ENCODE peak calls at places on chromosome 6, in four cellular contexts. One of them, this sample, is unnamed. For H3K27me3 and H3K4me1, the result is how much of the 10 kb centered on the place peaks cover.

GRCh38 chr6:156487877-156488276 is 289.3 kb upstream of the ARID1B start:
- DNase-seq in adrenal gland: no peak
- DNase-seq in heart left ventricle: no peak
- DNase-seq in DND-41: no peak
- DNase-seq in this sample: no peak

GRCh38 chr6:4607026-4607704 is 169.0 kb upstream of the CDYL start:
- DNase-seq in heart left ventricle: no peak
- DNase-seq in DND-41: no peak
- DNase-seq in adrenal gland: peak
- DNase-seq in this sample: no peak

GRCh38 chr6:3151705-3152104 is 5.6 kb downstream of the TUBB2A start:
- DNase-seq in heart left ventricle: no peak
- DNase-seq in adrenal gland: no peak
- DNase-seq in DND-41: no peak
- DNase-seq in this sample: no peak

GRCh38 chr6:118892248-118893094 is 1.5 kb upstream of the ASF1A start:
- DNase-seq in adrenal gland: no peak
- DNase-seq in DND-41: no peak
- DNase-seq in heart left ventricle: no peak
- DNase-seq in this sample: no peak

GRCh38 chr6:43454290-43455033 is 886 bp downstream of the DLK2 start:
- DNase-seq in heart left ventricle: peak
- DNase-seq in adrenal gland: peak
- DNase-seq in DND-41: no peak
- DNase-seq in this sample: peak

GRCh38 chr6:10901751-10902150 is 14.9 kb downstream of the SYCP2L start:
- DNase-seq in adrenal gland: no peak
- DNase-seq in heart left ventricle: no peak
- DNase-seq in DND-41: peak
- DNase-seq in this sample: no peak

GRCh38 chr6:103893082-103893481 is 966.6 kb downstream of the HACE1 start:
- DNase-seq in adrenal gland: peak
- DNase-seq in DND-41: no peak
- DNase-seq in heart left ventricle: no peak
- DNase-seq in this sample: no peak

GRCh38 chr6:12545837-12546658 is 170.5 kb upstream of the PHACTR1 start:
- DNase-seq in adrenal gland: no peak
- DNase-seq in heart left ventricle: no peak
- DNase-seq in DND-41: no peak
- DNase-seq in this sample: no peak

GRCh38 chr6:71482742-71483141 is 194.1 kb downstream of the OGFRL1 start:
- DNase-seq in adrenal gland: no peak
- DNase-seq in heart left ventricle: no peak
- DNase-seq in DND-41: no peak
- DNase-seq in this sample: no peak

GRCh38 chr6:16319813-16320532 is 81.6 kb downstream of the GMPR start:
- DNase-seq in heart left ventricle: peak
- DNase-seq in DND-41: peak
- DNase-seq in adrenal gland: peak
- DNase-seq in this sample: peak

GRCh38 chr6:10431423-10432164 is 16.7 kb upstream of the TFAP2A start:
- DNase-seq in adrenal gland: no peak
- DNase-seq in DND-41: no peak
- DNase-seq in heart left ventricle: no peak
- DNase-seq in this sample: no peak

GRCh38 chr6:16562498-16562897 is 198.8 kb downstream of the ATXN1 start:
- DNase-seq in DND-41: no peak
- DNase-seq in adrenal gland: no peak
- DNase-seq in heart left ventricle: no peak
- DNase-seq in this sample: no peak

GRCh38 chr6:82331031-82331773 is 32.4 kb upstream of the TPBG start:
- DNase-seq in heart left ventricle: no peak
- DNase-seq in DND-41: no peak
- DNase-seq in adrenal gland: no peak
- DNase-seq in this sample: no peak

GRCh38 chr6:31462026-31462963 is 35.6 kb upstream of the MICB start:
- DNase-seq in DND-41: no peak
- DNase-seq in adrenal gland: peak
- DNase-seq in heart left ventricle: no peak
- DNase-seq in this sample: no peak

GRCh38 chr6:32327103-32327502 is 44.6 kb downstream of the TSBP1 start:
- DNase-seq in heart left ventricle: no peak
- DNase-seq in DND-41: no peak
- DNase-seq in adrenal gland: no peak
- DNase-seq in this sample: no peak

GRCh38 chr6:40569162-40569920 is 17.8 kb downstream of the LRFN2 start:
- DNase-seq in adrenal gland: no peak
- DNase-seq in heart left ventricle: no peak
- DNase-seq in DND-41: no peak
- DNase-seq in this sample: no peak

GRCh38 chr6:47179286-47179685 is 130.4 kb downstream of the TNFRSF21 start:
- DNase-seq in heart left ventricle: no peak
- DNase-seq in DND-41: no peak
- DNase-seq in adrenal gland: no peak
- DNase-seq in this sample: no peak

GRCh38 chr6:100078509-100078908 is 84.5 kb upstream of the MCHR2 start:
- DNase-seq in DND-41: peak
- DNase-seq in adrenal gland: no peak
- DNase-seq in heart left ventricle: no peak
- DNase-seq in this sample: no peak

GRCh38 chr6:53439556-53439955 is 90.8 kb upstream of the ELOVL5 start:
- DNase-seq in heart left ventricle: no peak
- DNase-seq in adrenal gland: no peak
- DNase-seq in DND-41: no peak
- DNase-seq in this sample: no peak

GRCh38 chr6:149336529-149336928 is 19.0 kb downstream of the TAB2 start:
- DNase-seq in DND-41: peak
- DNase-seq in adrenal gland: no peak
- DNase-seq in heart left ventricle: no peak
- DNase-seq in this sample: no peak

GRCh38 chr6:75794351-75794846 is 45.4 kb downstream of the MYO6 start:
- DNase-seq in DND-41: no peak
- DNase-seq in heart left ventricle: no peak
- DNase-seq in adrenal gland: no peak
- DNase-seq in this sample: no peak
- H3K4me3 ChIP-seq in DND-41: no peak
- H3K4me3 ChIP-seq in heart left ventricle: no peak
- H3K4me3 ChIP-seq in adrenal gland: no peak
- H3K4me3 ChIP-seq in this sample: no peak

GRCh38 chr6:6529275-6529674 is 59.2 kb upstream of the LY86 start:
- DNase-seq in adrenal gland: no peak
- DNase-seq in DND-41: no peak
- DNase-seq in heart left ventricle: no peak
- DNase-seq in this sample: no peak

GRCh38 chr6:6522709-6523108 is 65.8 kb upstream of the LY86 start:
- DNase-seq in adrenal gland: no peak
- DNase-seq in heart left ventricle: no peak
- DNase-seq in DND-41: no peak
- DNase-seq in this sample: no peak

GRCh38 chr6:6521961-6522360 is 66.6 kb upstream of the LY86 start:
- DNase-seq in heart left ventricle: no peak
- DNase-seq in adrenal gland: no peak
- DNase-seq in DND-41: no peak
- DNase-seq in this sample: no peak

GRCh38 chr6:6525948-6526347 is 62.6 kb upstream of the LY86 start:
- DNase-seq in heart left ventricle: no peak
- DNase-seq in adrenal gland: no peak
- DNase-seq in DND-41: no peak
- DNase-seq in this sample: no peak

DNA sequence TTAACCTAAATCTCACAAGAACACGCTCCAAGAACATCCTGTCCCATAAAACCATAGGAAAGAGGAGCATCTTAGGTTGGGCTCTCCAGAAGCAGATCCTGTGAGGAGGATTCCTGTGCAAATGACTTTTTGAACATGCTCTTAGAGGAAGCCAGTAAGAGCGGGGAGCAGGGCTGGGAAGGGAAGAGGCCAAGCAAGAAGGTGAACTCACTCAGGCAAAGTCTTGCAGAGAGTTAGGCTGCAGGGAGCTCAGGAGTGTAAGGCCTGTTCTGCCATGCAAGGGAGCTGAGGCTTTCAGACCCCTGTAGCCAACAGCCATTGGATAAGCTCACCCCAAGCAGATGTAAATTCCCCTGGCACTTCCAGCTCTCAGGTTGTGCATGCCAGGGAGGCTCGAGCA is 63.6 kb upstream of the LY86 start:
- DNase-seq in DND-41: no peak
- DNase-seq in adrenal gland: no peak
- DNase-seq in heart left ventricle: no peak
- DNase-seq in this sample: no peak
- H3K27me3 ChIP-seq in DND-41: under half
- H3K27me3 ChIP-seq in adrenal gland: under half
- H3K27me3 ChIP-seq in heart left ventricle: under half
- H3K27me3 ChIP-seq in this sample: under half

DNA sequence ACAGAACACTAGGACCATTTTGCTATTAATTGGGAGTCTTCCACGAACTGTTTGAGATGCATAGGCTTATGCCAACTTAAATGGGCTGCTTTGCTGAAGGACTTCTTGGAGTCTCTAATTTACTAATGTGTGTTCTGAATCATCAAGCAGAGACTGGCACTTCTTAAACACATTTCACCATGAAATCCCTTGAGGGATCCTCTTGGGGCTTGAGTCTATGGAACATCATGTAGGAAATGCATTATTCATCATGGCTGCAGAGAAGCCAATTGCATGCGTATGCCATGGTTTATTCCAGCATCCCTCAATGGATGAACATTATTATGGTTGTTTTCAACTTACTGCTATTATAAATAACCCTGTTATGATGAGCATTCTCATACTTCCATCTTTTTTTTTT is 73.4 kb downstream of the FGD2 start:
- DNase-seq in DND-41: no peak
- DNase-seq in adrenal gland: no peak
- DNase-seq in heart left ventricle: no peak
- DNase-seq in this sample: no peak
- H3K4me1 ChIP-seq in DND-41: under half
- H3K4me1 ChIP-seq in adrenal gland: under half
- H3K4me1 ChIP-seq in heart left ventricle: under half
- H3K4me1 ChIP-seq in this sample: under half

GRCh38 chr6:34391711-34392496 is 565 bp downstream of the NUDT3 start:
- DNase-seq in DND-41: peak
- DNase-seq in heart left ventricle: peak
- DNase-seq in adrenal gland: peak
- DNase-seq in this sample: peak
- H3K4me3 ChIP-seq in DND-41: peak
- H3K4me3 ChIP-seq in heart left ventricle: peak
- H3K4me3 ChIP-seq in adrenal gland: peak
- H3K4me3 ChIP-seq in this sample: peak

DNA sequence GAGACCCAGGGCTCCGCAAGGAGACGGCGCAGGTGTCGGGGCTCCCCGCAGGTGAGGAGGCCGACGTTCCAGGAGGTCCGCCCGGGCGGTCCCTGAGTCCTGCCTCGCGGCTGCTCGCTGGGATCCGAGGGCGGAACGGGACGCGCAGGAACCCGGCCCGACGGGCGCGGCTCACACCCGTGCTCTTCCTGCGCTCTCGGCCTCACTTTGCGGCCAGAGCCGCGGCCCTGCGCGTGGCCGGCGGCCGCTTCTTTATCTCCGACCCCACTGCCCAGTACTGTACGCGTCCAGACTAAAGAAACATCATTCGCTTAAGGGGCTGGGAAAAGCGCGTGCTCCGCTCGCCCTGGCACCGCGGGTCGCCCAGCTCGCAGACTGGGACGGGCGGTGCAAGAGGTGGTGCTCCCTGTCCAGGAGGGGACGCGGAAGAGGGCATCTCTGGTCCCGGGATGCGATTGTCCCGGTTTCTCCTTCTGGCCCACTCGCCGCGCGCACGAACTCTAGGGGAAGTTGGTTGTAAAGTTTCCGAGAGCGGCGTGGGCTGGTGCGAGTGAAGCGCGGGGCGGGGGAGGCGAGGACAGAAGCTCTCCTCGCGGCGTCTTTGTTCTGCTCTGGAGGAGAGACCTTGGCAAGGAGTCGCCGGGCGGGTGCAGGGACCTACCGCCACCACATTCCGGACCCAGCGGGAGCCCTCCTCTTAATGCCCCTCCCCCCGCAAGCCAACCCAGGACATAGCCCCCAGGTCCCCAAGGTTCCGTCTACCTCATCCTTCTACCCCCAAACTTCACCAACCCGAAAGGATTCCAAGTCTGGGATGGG is 70.9 kb downstream of the SOX4 start:
- DNase-seq in adrenal gland: no peak
- DNase-seq in heart left ventricle: peak
- DNase-seq in DND-41: no peak
- DNase-seq in this sample: no peak
- H3K27me3 ChIP-seq in adrenal gland: under half
- H3K27me3 ChIP-seq in heart left ventricle: under half
- H3K27me3 ChIP-seq in DND-41: under half
- H3K27me3 ChIP-seq in this sample: under half